ENCODE peak calls at places on chromosomes 12 and 14, in four cellular contexts. M is A549, I is K562, K is NB4. F is an unnamed sample.

GRCh38 chr14:106845286-106846087 is 1319.1 kb downstream of the TMEM121 start:
- DNase-seq in I (no peak), K (peak), M (peak), F (no peak)

GRCh38 chr14:91119556-91120311 is 5.9 kb downstream of the DGLUCY start:
- DNase-seq in I (no peak), M (peak), K (peak), F (peak)

GRCh38 chr12:42235426-42235825 is 2.6 kb downstream of the YAF2 start:
- DNase-seq in M (no peak), K (peak), I (no peak), F (no peak)

GRCh38 chr12:120495723-120496352 is at the start of gene DYNLL1:
- DNase-seq in K (peak), M (peak), I (peak), F (peak)

GRCh38 chr12:42094277-42094676 is 50.4 kb downstream of the GXYLT1 start:
- DNase-seq in K (peak), M (peak), I (no peak), F (peak)

GRCh38 chr12:26963413-26963812 is 25.1 kb downstream of the FGFR1OP2 start:
- DNase-seq in I (no peak), M (no peak), K (peak), F (no peak)

GRCh38 chr12:64780531-64781373 is 21.5 kb upstream of the GNS start:
- DNase-seq in I (peak), K (peak), M (peak), F (peak)

GRCh38 chr14:65421201-65421981 is 8.9 kb downstream of the FUT8 start:
- DNase-seq in I (no peak), M (peak), K (no peak), F (no peak)

GRCh38 chr12:8065991-8066594 is at the start of gene C3AR1:
- DNase-seq in I (no peak), M (no peak), K (peak), F (peak)

GRCh38 chr14:106840258-106840657 is 1313.9 kb downstream of the TMEM121 start:
- DNase-seq in K (no peak), I (no peak), M (no peak), F (no peak)

GRCh38 chr12:63978519-63978918 is 134.0 kb downstream of the SRGAP1 start:
- DNase-seq in I (no peak), M (peak), K (no peak), F (peak)

GRCh38 chr12:6451348-6452244 is at the start of gene TAPBPL:
- DNase-seq in I (peak), M (peak), K (peak), F (peak)

GRCh38 chr14:62934439-62934838 is 110.8 kb downstream of the KCNH5 start:
- DNase-seq in M (no peak), K (no peak), I (no peak), F (no peak)

GRCh38 chr12:32091696-32092095 is 15.0 kb upstream of the BICD1 start:
- DNase-seq in M (no peak), K (no peak), I (no peak), F (no peak)

GRCh38 chr14:82642425-82642824 is 1108.8 kb upstream of the SEL1L start:
- DNase-seq in K (no peak), I (peak), M (peak), F (no peak)

GRCh38 chr12:107318804-107319535 is 225.6 kb upstream of the CRY1 start:
- DNase-seq in K (peak), I (peak), M (peak), F (peak)

GRCh38 chr12:91326043-91327027 is 143.7 kb upstream of the DCN start:
- DNase-seq in M (peak), K (peak), I (peak), F (peak)

GRCh38 chr12:117571321-117571720 is 209.9 kb upstream of the NOS1 start:
- DNase-seq in M (no peak), K (no peak), I (no peak), F (no peak)

GRCh38 chr12:117576053-117576452 is 214.6 kb upstream of the NOS1 start:
- DNase-seq in M (no peak), I (no peak), K (no peak), F (no peak)

GRCh38 chr12:117567644-117568043 is 206.2 kb upstream of the NOS1 start:
- DNase-seq in I (no peak), K (no peak), M (no peak), F (no peak)

GRCh38 chr12:117574655-117575054 is 213.2 kb upstream of the NOS1 start:
- DNase-seq in K (no peak), M (no peak), I (no peak), F (no peak)

GRCh38 chr12:117570608-117571007 is 209.2 kb upstream of the NOS1 start:
- DNase-seq in I (no peak), K (no peak), M (no peak), F (no peak)
- TF ChIP-seq MYC in I (no peak), K (no peak), M (no peak), F (no peak)

GRCh38 chr14:24337144-24337823 is 2.4 kb upstream of the ADCY4 start:
- DNase-seq in M (no peak), I (no peak), K (no peak), F (no peak)

GRCh38 chr14:24340606-24341005 is 815 bp upstream of the RIPK3 start:
- DNase-seq in K (no peak), M (no peak), I (no peak), F (no peak)

GRCh38 chr14:24338843-24339242 is 948 bp downstream of the RIPK3 start:
- DNase-seq in M (no peak), I (no peak), K (no peak), F (no peak)

GRCh38 chr14:24337824-24338175 is 2.0 kb downstream of the RIPK3 start:
- DNase-seq in M (no peak), K (no peak), I (no peak), F (no peak)

GRCh38 chr14:24339284-24340151 is at the start of gene RIPK3:
- DNase-seq in I (no peak), M (no peak), K (peak), F (peak)
- TF ChIP-seq POLR2A in I (no peak), M (no peak), K (no peak), F (no peak)

GRCh38 chr14:54627718-54628345 is 60.9 kb downstream of the SAMD4A start:
- DNase-seq in M (no peak), K (no peak), I (no peak), F (peak)
- TF ChIP-seq MYC in M (no peak), K (no peak), I (no peak), F (no peak)

GRCh38 chr14:32080001-32080510 is 3.0 kb downstream of the ARHGAP5 start:
- DNase-seq in K (no peak), I (no peak), M (no peak), F (no peak)

GRCh38 chr14:32078794-32079663 is 1.9 kb downstream of the ARHGAP5 start:
- DNase-seq in M (peak), I (no peak), K (no peak), F (peak)

GRCh38 chr14:32077081-32078029 is at the start of gene ARHGAP5:
- DNase-seq in M (peak), K (peak), I (no peak), F (peak)

GRCh38 chr14:32076278-32077080 is 625 bp upstream of the ARHGAP5 start:
- DNase-seq in M (peak), K (peak), I (peak), F (peak)

GRCh38 chr14:32078030-32078793 is 1.1 kb downstream of the ARHGAP5 start:
- DNase-seq in K (peak), M (peak), I (peak), F (peak)
- TF ChIP-seq POLR2A in K (no peak), M (no peak), I (no peak), F (no peak)

F was measured in endothelial cell of umbilical vein.